ENCODE peak calls at places on chromosomes 16 and 17, in seven cellular contexts. W, E, R, K, C, V and D are unnamed samples. For H3K4me1, the result is how much of the 10 kb centered on the place peaks cover.

GRCh38 chr17:48382989-48383388 is 47.0 kb downstream of the SKAP1 start:
- DNase-seq in W (no peak), E (no peak), R (no peak), K (no peak), C (no peak), V (no peak), D (no peak)

GRCh38 chr16:80804061-80804450 is 342 bp downstream of the CDYL2 start:
- DNase-seq in W (no peak), E (peak), R (peak), K (peak), C (peak), V (peak), D (no peak)

GRCh38 chr17:28667870-28668269 is 5.9 kb downstream of the SUPT6H start:
- DNase-seq in W (no peak), E (no peak), R (no peak), K (no peak), C (no peak), V (no peak), D (no peak)

GRCh38 chr17:81039854-81040758 is 5.2 kb downstream of the BAIAP2 start:
- DNase-seq in W (no peak), E (peak), R (no peak), K (no peak), C (no peak), V (peak), D (no peak)

GRCh38 chr17:3545151-3545550 is 12.5 kb downstream of the TRPV3 start:
- DNase-seq in W (no peak), E (no peak), R (no peak), K (no peak), C (no peak), V (no peak), D (no peak)

GRCh38 chr16:11796227-11797165 is 562 bp downstream of the ZC3H7A start:
- DNase-seq in W (no peak), E (peak), R (peak), K (no peak), C (peak), V (peak), D (no peak)

GRCh38 chr16:8867483-8868271 is 1.1 kb downstream of the CARHSP1 start:
- DNase-seq in W (no peak), E (peak), R (peak), K (peak), C (no peak), V (no peak), D (no peak)

GRCh38 chr17:31754239-31754945 is 104.7 kb downstream of the COPRS start:
- DNase-seq in W (no peak), E (no peak), R (no peak), K (no peak), C (no peak), V (peak), D (no peak)

GRCh38 chr17:12074346-12074745 is 53.7 kb downstream of the MAP2K4 start:
- DNase-seq in W (no peak), E (no peak), R (no peak), K (peak), C (no peak), V (no peak), D (no peak)

GRCh38 chr17:59621771-59622170 is 2.1 kb downstream of the CLTC start:
- DNase-seq in W (no peak), E (no peak), R (no peak), K (no peak), C (no peak), V (no peak), D (no peak)
- H3K4me3 ChIP-seq in W (peak), E (peak), R (peak), K (no peak), C (peak), V (peak), D (no peak)

DNA sequence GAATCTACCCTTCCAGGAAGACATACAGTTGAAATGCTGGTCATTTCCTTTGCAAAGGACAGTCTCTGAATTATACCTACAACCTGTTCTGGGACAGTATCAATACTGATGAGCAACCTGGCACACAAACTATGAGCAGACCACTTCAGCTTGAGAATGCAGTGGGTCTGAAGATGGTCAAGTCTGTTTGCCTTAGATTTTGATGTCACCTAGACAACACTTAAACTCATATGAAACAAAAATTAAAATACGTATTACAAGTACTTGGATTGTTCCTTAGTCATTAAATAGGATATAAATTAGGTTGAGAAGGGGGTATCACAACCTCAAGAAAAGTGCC is 3.5 kb downstream of the SRSF2 start:
- DNase-seq in W (no peak), E (no peak), R (no peak), K (no peak), C (no peak), V (no peak), D (no peak)
- H3K27ac ChIP-seq in W (no peak), E (no peak), R (no peak), K (no peak), C (no peak), V (no peak), D (no peak)

DNA sequence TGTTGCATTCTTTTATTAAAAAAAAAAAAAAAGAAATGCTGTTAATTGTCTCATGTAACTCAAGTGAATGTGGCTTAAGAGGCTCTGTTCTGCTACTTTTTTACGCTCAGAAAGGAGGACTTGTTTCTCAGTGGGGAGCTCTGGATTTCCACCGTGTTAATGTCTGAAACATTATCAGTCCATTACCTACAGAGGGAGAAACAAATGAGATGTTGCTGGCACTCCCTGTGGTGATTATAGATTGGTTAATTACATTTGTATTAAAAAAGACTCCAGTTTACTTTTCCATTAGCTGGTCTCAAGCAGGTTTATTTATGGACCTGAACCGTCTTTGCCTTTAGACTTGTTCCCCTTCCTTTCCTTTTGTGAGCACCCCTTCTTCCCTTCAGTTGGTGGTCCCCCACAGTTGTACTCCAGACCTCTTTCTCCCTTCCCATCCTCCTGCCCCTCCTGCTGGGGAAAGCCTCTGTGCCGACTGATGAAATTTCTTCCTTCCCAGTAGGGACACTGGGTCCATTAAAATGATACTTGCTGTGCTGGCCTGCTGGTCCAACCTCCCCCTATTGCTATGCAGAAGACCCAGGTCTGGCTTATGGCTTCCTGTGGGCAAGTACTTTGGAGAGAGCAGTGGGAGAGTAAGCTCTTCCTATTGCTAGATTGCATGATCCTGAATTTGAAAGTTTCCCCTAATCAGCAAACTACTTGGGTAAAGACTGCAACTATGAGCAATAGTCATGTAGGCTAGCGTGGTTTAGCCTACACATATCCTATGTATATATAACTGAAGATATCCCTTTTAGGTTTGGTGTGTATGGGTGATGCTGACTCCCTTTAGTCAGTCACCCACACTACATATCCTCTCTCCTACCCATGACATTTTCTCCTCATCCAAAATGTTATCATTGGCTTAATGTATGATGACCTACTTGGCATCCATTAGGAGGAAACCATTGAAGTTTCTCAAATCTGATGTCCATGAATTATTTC is 8.1 kb downstream of the CDC6 start:
- DNase-seq in W (no peak), E (no peak), R (no peak), K (no peak), C (no peak), V (no peak), D (no peak)
- H3K4me1 ChIP-seq in W (under half), E (under half), R (half or more), K (under half), C (half or more), V (under half), D (under half)

DNA sequence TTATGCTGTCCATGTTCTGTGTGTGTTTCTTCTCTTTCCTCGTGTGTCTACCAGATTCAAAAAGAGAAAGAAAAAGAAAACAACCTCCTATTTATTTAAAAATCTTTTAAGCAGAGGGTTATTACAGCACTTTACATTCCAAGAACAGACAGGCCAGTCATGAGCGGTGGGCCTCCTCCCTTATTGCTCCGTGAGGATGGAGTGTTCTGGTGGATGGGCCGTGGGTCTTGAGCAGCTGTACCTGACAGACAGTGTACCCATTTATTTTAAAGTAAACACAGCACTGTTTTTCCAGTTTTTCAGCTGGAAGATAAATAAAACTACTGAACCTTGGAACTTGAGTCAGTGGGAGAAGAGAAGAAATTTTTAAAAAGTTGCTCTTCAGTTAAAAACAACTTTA is 52.4 kb downstream of the WWP2 start:
- DNase-seq in W (no peak), E (no peak), R (no peak), K (no peak), C (no peak), V (no peak), D (no peak)
- H3K4me3 ChIP-seq in W (no peak), E (no peak), R (no peak), K (no peak), C (no peak), V (no peak), D (no peak)

GRCh38 chr16:46918905-46919792 is 35.0 kb downstream of the GPT2 start:
- DNase-seq in W (no peak), E (no peak), R (no peak), K (peak), C (no peak), V (no peak), D (no peak)
- H3K27ac ChIP-seq in W (no peak), E (no peak), R (no peak), K (peak), C (no peak), V (no peak), D (no peak)

GRCh38 chr17:76432004-76432403 is 20.9 kb downstream of the UBE2O start:
- DNase-seq in W (no peak), E (no peak), R (no peak), K (no peak), C (no peak), V (no peak), D (no peak)
- H3K4me1 ChIP-seq in W (under half), E (under half), R (half or more), K (under half), C (half or more), V (under half), D (under half)

GRCh38 chr17:59355030-59355694 is 23.7 kb downstream of the YPEL2 start:
- DNase-seq in W (no peak), E (no peak), R (no peak), K (no peak), C (no peak), V (no peak), D (no peak)

GRCh38 chr17:59356543-59357218 is 25.2 kb downstream of the YPEL2 start:
- DNase-seq in W (no peak), E (no peak), R (no peak), K (no peak), C (no peak), V (no peak), D (no peak)

GRCh38 chr17:59357219-59357699 is 25.8 kb downstream of the YPEL2 start:
- DNase-seq in W (no peak), E (no peak), R (no peak), K (no peak), C (no peak), V (no peak), D (no peak)

GRCh38 chr17:59355695-59356323 is 24.4 kb downstream of the YPEL2 start:
- DNase-seq in W (no peak), E (no peak), R (no peak), K (no peak), C (no peak), V (no peak), D (no peak)

GRCh38 chr17:59357929-59358328 is 26.5 kb downstream of the YPEL2 start:
- DNase-seq in W (no peak), E (no peak), R (no peak), K (no peak), C (no peak), V (no peak), D (no peak)
- H3K4me3 ChIP-seq in W (peak), E (no peak), R (no peak), K (no peak), C (no peak), V (no peak), D (no peak)